ENCODE peak calls at places on chromosomes 6 and 20, in seven cellular contexts. R is choroid plexus epithelial cell, K is DND-41, X is BE2C, V is RWPE1, Z is endothelial cell of umbilical vein, J is testis. F is an unnamed sample.

GRCh38 chr6:106751501-106752252 is 122.3 kb downstream of the QRSL1 start:
- DNase-seq in R (no peak), K (no peak), X (no peak), V (peak; percentile 98), Z (no peak), J (no peak), F (no peak)

GRCh38 chr6:4459032-4459431 is 317.2 kb upstream of the CDYL start:
- DNase-seq in R (peak; percentile 80), K (no peak), X (no peak), V (peak; percentile 89), Z (peak; percentile 89), J (no peak), F (no peak)

GRCh38 chr6:106446287-106446885 is 85.9 kb downstream of the CRYBG1 start:
- DNase-seq in R (peak; percentile 42), K (no peak), X (no peak), V (peak; percentile 30), Z (peak; percentile 26), J (no peak), F (no peak)

GRCh38 chr6:130070747-130071146 is 52.4 kb downstream of the L3MBTL3 start:
- DNase-seq in R (no peak), K (no peak), X (no peak), V (no peak), Z (no peak), J (no peak), F (no peak)

GRCh38 chr6:136113736-136114173 is 136.4 kb downstream of the MTFR2 start:
- DNase-seq in R (peak; percentile 95), K (no peak), X (peak; percentile 85), V (peak; percentile 13), Z (peak; percentile 89), J (peak; percentile 60), F (no peak)

GRCh38 chr6:154909821-154910220 is 85.3 kb upstream of the TIAM2 start:
- DNase-seq in R (peak; percentile 59), K (no peak), X (no peak), V (no peak), Z (no peak), J (no peak), F (no peak)

GRCh38 chr6:25215881-25216280 is 63.3 kb upstream of the CARMIL1 start:
- DNase-seq in R (peak; percentile 14), K (no peak), X (no peak), V (no peak), Z (no peak), J (no peak), F (no peak)

GRCh38 chr6:5671604-5672559 is 334.8 kb downstream of the NRN1 start:
- DNase-seq in R (no peak), K (no peak), X (no peak), V (no peak), Z (no peak), J (no peak), F (no peak)

GRCh38 chr6:149316740-149317655 is 514 bp upstream of the TAB2 start:
- DNase-seq in R (peak; percentile 93), K (peak; percentile 93), X (peak; percentile 93), V (peak; percentile 76), Z (peak; percentile 90), J (peak; percentile 91), F (peak; percentile 79)
- TF ChIP-seq CTCF in R (no peak), K (peak; percentile 40), X (no peak), V (no peak), Z (no peak), J (no peak), F (no peak)

GRCh38 chr20:1867495-1868260 is 27.5 kb upstream of the SIRPA start:
- DNase-seq in R (no peak), K (no peak), X (no peak), V (no peak), Z (no peak), J (no peak), F (no peak)

GRCh38 chr20:1868856-1869255 is 26.4 kb upstream of the SIRPA start:
- DNase-seq in R (peak; percentile 29), K (no peak), X (no peak), V (no peak), Z (no peak), J (no peak), F (no peak)

GRCh38 chr20:1872456-1873183 is 22.6 kb upstream of the SIRPA start:
- DNase-seq in R (no peak), K (no peak), X (no peak), V (no peak), Z (no peak), J (no peak), F (no peak)

GRCh38 chr20:1871807-1872455 is 23.3 kb upstream of the SIRPA start:
- DNase-seq in R (no peak), K (no peak), X (no peak), V (no peak), Z (no peak), J (no peak), F (no peak)

DNA sequence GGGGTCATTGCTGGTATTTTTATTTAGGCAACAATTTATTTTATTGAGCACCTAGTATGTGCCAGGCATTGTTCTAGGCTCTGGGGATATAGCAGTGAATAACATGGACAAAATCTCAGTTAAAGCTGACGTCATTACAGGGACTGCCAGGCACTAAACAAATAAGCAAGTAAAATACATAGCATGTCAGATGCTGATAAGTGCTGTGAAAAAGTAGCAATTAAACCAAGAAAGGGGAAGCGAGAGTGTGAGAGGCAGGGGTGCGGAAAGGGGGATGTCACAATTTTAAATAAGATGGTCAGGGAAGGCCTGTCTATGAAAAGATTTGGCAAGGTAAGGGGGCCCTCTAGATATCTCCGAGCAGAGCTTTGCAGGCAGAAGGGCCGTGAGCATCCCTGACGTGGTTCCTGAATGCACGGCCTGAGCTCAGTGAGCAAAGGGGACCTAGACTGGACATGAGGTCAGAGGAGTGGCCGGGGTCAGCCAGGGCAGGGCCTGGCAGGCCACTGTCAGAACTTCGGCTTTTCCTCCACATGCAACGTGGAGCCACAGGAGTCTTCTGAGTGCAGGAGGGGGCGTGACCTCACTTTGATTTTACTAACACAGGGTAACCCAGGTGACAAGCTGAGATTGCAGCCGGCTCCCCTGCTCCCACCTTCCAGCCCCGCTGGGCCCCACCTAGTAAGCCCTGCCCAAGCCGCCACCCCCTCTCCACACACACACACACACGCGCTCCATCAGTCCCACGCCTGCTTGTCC is 24.2 kb upstream of the SIRPA start:
- DNase-seq in R (no peak), K (no peak), X (no peak), V (no peak), Z (no peak), J (no peak), F (peak; percentile 58)
- TF ChIP-seq CTCF in R (no peak), K (no peak), X (no peak), V (no peak), Z (no peak), J (no peak), F (no peak)

DNA sequence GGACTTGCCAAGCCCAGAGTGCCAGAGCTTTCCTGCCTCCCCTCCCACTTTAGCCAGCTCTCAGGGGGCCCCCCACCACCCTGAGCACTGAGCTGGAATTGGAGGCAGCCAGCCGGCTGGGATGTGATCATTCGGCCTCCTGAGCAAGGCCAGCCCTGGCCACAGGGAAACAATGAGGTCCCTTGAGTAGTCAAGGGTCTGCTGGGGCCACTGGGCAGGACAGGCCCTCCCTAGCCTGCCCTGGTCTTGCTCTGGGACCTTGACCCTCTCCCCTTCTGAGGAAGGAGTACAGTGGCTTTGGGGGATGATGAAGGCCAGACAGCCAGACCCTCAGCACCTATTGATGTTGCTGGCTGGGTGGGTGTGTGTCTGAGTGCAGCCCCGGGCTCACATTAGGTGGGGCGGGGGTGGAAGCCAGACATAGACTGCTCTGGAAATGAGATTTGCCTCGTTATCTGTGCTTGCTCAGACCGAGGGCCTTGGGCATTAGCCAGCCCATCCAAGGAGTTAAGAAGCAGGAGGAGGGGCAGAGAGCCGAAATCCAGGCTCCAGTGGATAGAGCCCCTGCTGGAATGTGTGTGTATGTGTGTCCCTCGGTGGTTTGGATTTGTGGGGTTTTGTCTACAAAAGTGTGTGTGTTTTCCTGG is 21.3 kb downstream of the CD40 start:
- DNase-seq in R (no peak), K (no peak), X (peak; percentile 88), V (no peak), Z (no peak), J (peak; percentile 58), F (no peak)
- TF ChIP-seq CTCF in R (no peak), K (no peak), X (peak; percentile 36), V (no peak), Z (no peak), J (no peak), F (no peak)

GRCh38 chr6:57324538-57324937 is 7.1 kb downstream of the PRIM2 start:
- DNase-seq in R (peak; percentile 46), K (no peak), X (no peak), V (peak; percentile 12), Z (peak; percentile 24), J (no peak), F (no peak)
- TF ChIP-seq CTCF in R (peak; percentile 46), K (peak; percentile 50), X (peak; percentile 20), V (peak; percentile 49), Z (peak; percentile 20), J (no peak), F (no peak)

GRCh38 chr6:38716825-38717224 is 1.7 kb downstream of the DNAH8 start:
- DNase-seq in R (no peak), K (no peak), X (no peak), V (no peak), Z (no peak), J (no peak), F (no peak)

GRCh38 chr6:38722037-38722436 is 6.9 kb downstream of the DNAH8 start:
- DNase-seq in R (no peak), K (no peak), X (no peak), V (no peak), Z (no peak), J (no peak), F (no peak)

GRCh38 chr6:38719358-38719757 is 4.2 kb downstream of the DNAH8 start:
- DNase-seq in R (no peak), K (no peak), X (no peak), V (no peak), Z (no peak), J (no peak), F (no peak)

GRCh38 chr6:38722727-38723334 is 7.7 kb downstream of the DNAH8 start:
- DNase-seq in R (no peak), K (no peak), X (no peak), V (no peak), Z (no peak), J (peak; percentile 49), F (no peak)

DNA sequence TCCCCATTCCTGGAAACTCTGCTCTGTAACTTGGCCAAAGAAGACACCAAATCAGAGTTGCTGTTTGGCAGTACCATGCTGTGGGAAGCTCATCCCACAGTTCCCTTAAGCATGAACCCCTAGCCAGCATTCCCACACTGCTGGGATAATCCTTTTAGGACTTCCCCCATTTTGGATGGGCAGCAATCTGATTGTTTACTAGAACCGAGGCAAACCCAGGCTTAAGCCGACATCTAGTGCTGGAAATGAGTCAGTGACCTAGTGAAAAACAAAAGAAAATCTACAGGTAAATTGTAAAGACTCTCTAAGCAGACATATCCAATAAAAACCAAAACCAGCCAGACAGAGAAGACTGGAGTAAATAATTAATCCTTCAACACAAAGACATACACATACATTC is 5.2 kb downstream of the DNAH8 start:
- DNase-seq in R (peak; percentile 53), K (no peak), X (no peak), V (no peak), Z (peak; percentile 49), J (no peak), F (no peak)
- TF ChIP-seq CTCF in R (peak; percentile 38), K (peak; percentile 13), X (peak; percentile 44), V (no peak), Z (peak; percentile 14), J (no peak), F (no peak)

GRCh38 chr20:14622796-14623195 is 285.4 kb upstream of the FLRT3 start:
- DNase-seq in R (peak; percentile 70), K (no peak), X (peak; percentile 48), V (peak; percentile 67), Z (no peak), J (no peak), F (no peak)
- TF ChIP-seq CTCF in R (peak; percentile 50), K (no peak), X (peak; percentile 51), V (no peak), Z (no peak), J (no peak), F (no peak)

GRCh38 chr6:71681234-71681867 is 205.0 kb upstream of the RIMS1 start:
- DNase-seq in R (no peak), K (no peak), X (no peak), V (no peak), Z (no peak), J (no peak), F (no peak)
- TF ChIP-seq CTCF in R (no peak), K (no peak), X (no peak), V (no peak), Z (no peak), J (no peak), F (no peak)